ENCODE peak calls at places on chromosomes 3 and 15, in five cellular contexts. Z is breast epithelium, N is left ventricle myocardium inferior, C is GM12878, S is stomach. G is an unnamed sample.

GRCh38 chr3:126472277-126473006 is 3.2 kb downstream of the ZXDC start:
- DNase-seq in C (peak), Z (peak), N (peak), S (peak), G (no peak)

GRCh38 chr15:88174571-88174970 is 82.0 kb downstream of the NTRK3 start:
- DNase-seq in N (no peak), Z (no peak), C (no peak), S (no peak), G (no peak)

GRCh38 chr3:147424325-147424910 is 15.3 kb downstream of the ZIC1 start:
- DNase-seq in S (no peak), Z (no peak), C (no peak), N (no peak), G (no peak)

GRCh38 chr15:43483306-43484128 is 9.4 kb downstream of the TP53BP1 start:
- DNase-seq in C (no peak), Z (no peak), S (no peak), N (no peak), G (no peak)

GRCh38 chr3:115651599-115651998 is 28.3 kb downstream of the GAP43 start:
- DNase-seq in C (no peak), S (no peak), Z (no peak), N (no peak), G (no peak)

GRCh38 chr15:68310178-68310810 is 32.7 kb downstream of the FEM1B start:
- DNase-seq in S (peak), C (no peak), Z (peak), N (peak), G (no peak)

GRCh38 chr3:166986000-166986399 is 394.1 kb downstream of the ZBBX start:
- DNase-seq in N (no peak), Z (no peak), S (no peak), C (no peak), G (no peak)

GRCh38 chr3:101646726-101647125 is 30.2 kb downstream of the ZBTB11 start:
- DNase-seq in Z (no peak), C (no peak), N (no peak), S (no peak), G (no peak)

GRCh38 chr3:38722760-38723568 is 73.5 kb upstream of the SCN5A start:
- DNase-seq in Z (no peak), C (no peak), S (no peak), N (no peak), G (no peak)

GRCh38 chr15:40844543-40844981 is 714 bp downstream of the SPINT1 start:
- DNase-seq in C (no peak), N (peak), S (peak), Z (no peak), G (no peak)

GRCh38 chr15:100861511-100861991 is 18.1 kb upstream of the ALDH1A3 start:
- DNase-seq in Z (peak), C (no peak), S (no peak), N (peak), G (peak)

DNA sequence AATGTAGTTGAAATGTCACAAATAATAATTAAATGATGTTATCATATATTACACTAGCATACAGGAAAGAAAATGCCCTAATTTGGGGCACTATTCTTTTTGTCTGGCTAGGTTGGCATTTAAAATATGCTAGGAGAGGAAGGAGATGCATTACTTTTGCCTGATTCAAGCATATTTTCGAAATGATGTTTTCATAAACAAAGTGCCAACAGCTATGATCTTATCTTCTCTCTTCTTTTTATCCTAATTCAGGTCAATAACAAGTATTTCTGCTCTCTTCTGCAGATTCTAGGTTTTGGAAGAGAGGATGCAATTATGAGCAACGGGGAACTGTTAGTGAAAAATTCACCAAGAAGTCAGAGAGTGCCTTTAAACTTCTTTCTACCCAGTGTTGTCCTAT is 55.8 kb upstream of the NR2F2 start:
- DNase-seq in Z (no peak), S (no peak), N (no peak), C (no peak), G (no peak)
- H3K27ac ChIP-seq in Z (no peak), S (no peak), N (no peak), C (no peak), G (no peak)

GRCh38 chr15:63968122-63968524 is 78.2 kb downstream of the DAPK2 start:
- DNase-seq in S (no peak), Z (peak), C (no peak), N (no peak), G (no peak)

GRCh38 chr15:63970723-63971426 is 75.4 kb downstream of the DAPK2 start:
- DNase-seq in C (peak), N (no peak), S (no peak), Z (no peak), G (no peak)

GRCh38 chr15:63971427-63971805 is 74.9 kb downstream of the DAPK2 start:
- DNase-seq in N (no peak), C (no peak), S (no peak), Z (no peak), G (no peak)

GRCh38 chr15:63968700-63969099 is 77.6 kb downstream of the DAPK2 start:
- DNase-seq in C (no peak), S (no peak), Z (no peak), N (no peak), G (no peak)

GRCh38 chr15:63969652-63970421 is 76.4 kb downstream of the DAPK2 start:
- DNase-seq in C (no peak), Z (no peak), S (peak), N (no peak), G (no peak)
- H3K27ac ChIP-seq in C (peak), Z (peak), S (peak), N (peak), G (no peak)

GRCh38 chr3:123655400-123655799 is 70.5 kb upstream of the HACD2 start:
- DNase-seq in S (no peak), N (no peak), Z (no peak), C (no peak), G (no peak)
- H3K27ac ChIP-seq in S (no peak), N (peak), Z (peak), C (no peak), G (peak)

GRCh38 chr3:151863611-151864010 is 9.8 kb upstream of the SUCNR1 start:
- DNase-seq in N (no peak), C (no peak), Z (no peak), S (no peak), G (no peak)
- H3K27ac ChIP-seq in N (no peak), C (no peak), Z (no peak), S (no peak), G (no peak)

DNA sequence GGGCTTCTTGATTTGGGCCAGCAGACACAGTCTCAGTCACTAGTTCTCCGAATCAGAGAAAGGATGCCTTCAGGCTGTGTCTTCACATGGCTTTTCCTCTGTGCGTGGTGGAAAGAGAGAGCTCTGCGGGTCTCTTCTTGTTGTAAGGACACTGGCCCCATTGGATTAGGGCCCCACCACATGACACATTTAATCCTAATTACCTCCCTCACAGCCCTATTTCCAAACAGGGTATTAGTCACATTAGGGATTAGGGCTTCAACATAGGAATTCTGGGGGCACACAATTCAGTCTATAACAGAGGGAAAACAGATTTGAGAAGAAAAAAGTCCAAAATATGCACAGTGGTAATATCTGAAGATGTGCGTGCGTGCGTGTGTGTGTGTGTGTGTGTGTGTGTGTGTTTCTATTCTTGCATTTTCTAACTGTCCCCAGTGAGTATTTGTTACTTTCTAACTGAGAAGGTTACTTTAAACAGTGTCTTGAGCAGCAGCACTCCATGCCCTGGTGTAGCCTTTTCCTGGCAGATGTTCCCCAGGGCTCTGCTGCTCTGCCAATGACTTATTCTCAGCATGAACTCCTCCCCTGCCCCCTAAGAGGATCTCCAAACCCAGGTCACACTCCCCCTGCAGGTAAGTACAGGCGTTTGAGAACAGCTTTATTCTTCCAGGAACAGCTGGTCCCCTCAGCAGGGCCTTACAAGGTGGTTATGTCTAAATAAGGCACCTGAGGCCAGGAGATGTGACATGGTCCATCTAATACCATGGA is 72.9 kb downstream of the RPL39L start:
- DNase-seq in S (no peak), Z (no peak), N (no peak), C (no peak), G (no peak)
- H3K27ac ChIP-seq in S (no peak), Z (no peak), N (no peak), C (peak), G (no peak)

DNA sequence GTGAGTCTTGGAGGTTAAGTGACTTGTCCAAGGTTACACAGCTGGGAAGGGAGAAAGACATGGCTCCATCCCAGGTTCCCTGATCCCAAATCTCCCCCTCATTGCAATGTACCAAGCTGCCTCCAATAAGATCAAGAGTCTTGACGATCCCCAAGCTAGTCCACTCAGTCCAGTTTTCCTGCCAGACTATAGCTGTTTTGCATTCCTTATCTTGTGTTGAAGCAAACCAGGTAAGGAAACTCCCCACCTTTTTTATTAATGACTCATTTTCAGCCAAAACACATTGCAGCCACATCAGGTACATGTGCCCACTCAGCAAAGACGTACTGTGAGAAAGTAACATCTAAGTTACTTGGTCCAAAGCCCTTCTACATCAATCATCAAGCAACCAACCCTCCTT is 41.9 kb downstream of the LIPC start:
- DNase-seq in C (peak), Z (no peak), N (no peak), S (no peak), G (no peak)
- H3K27ac ChIP-seq in C (peak), Z (peak), N (peak), S (no peak), G (no peak)

GRCh38 chr3:31350307-31350706 is 182.4 kb upstream of the STT3B start:
- DNase-seq in N (no peak), Z (no peak), S (no peak), C (no peak), G (no peak)
- H3K27ac ChIP-seq in N (no peak), Z (no peak), S (no peak), C (no peak), G (no peak)

G was measured in caudate nucleus.